ENCODE peak calls at places on chromosomes 12 and 14, in ten cellular contexts. V is MCF 10A, Y is psoas muscle, D is fibroblast of lung, X is type B pancreatic cell, M is progenitor cell of endocrine pancreas, Q is Panc1, S is WERI-Rb-1, P is brain microvascular endothelial cell, E is HFFc6. N is an unnamed sample.

GRCh38 chr14:35234007-35234406 is 58.2 kb upstream of the PSMA6 start:
- DNase-seq in S (no peak), M (no peak), Y (no peak), P (no peak), Q (no peak), D (no peak), E (peak; percentile 7), X (no peak), V (peak; percentile 62), N (no peak)

GRCh38 chr14:104132981-104133380 is 5.4 kb upstream of the KIF26A start:
- DNase-seq in P (no peak), S (peak; percentile 8), Q (no peak), E (no peak), Y (peak; percentile 31), V (no peak), D (no peak), M (no peak), X (no peak), N (no peak)

GRCh38 chr14:57254884-57255283 is 13.8 kb downstream of the EXOC5 start:
- DNase-seq in Y (no peak), M (no peak), P (no peak), Q (no peak), V (no peak), X (no peak), D (no peak), E (no peak), S (no peak), N (no peak)

GRCh38 chr12:43586646-43587245 is 34.7 kb upstream of the ADAMTS20 start:
- DNase-seq in S (peak; percentile 33), V (peak; percentile 73), M (no peak), Q (no peak), X (no peak), D (no peak), Y (no peak), E (no peak), P (no peak), N (no peak)

GRCh38 chr12:53122961-53123468 is 19.7 kb downstream of the SOAT2 start:
- DNase-seq in Q (no peak), V (no peak), X (peak; percentile 65), S (no peak), P (no peak), Y (no peak), D (no peak), E (no peak), M (no peak), N (no peak)

GRCh38 chr14:72089625-72090024 is 157.4 kb downstream of the RGS6 start:
- DNase-seq in P (no peak), S (no peak), X (no peak), E (no peak), Y (no peak), Q (no peak), M (no peak), V (no peak), D (no peak), N (no peak)

GRCh38 chr12:100858658-100859057 is 64.1 kb downstream of the ANO4 start:
- DNase-seq in S (no peak), D (no peak), X (no peak), E (no peak), Q (no peak), M (no peak), V (peak; percentile 5), Y (no peak), P (no peak), N (no peak)

GRCh38 chr12:15163001-15163400 is 58.2 kb downstream of the RERG start:
- DNase-seq in E (no peak), P (no peak), M (no peak), Y (no peak), V (peak; percentile 28), Q (no peak), X (no peak), S (no peak), D (no peak), N (no peak)

GRCh38 chr14:95348395-95349080 is 28.8 kb upstream of the CLMN start:
- DNase-seq in V (no peak), E (no peak), M (no peak), P (no peak), Y (no peak), X (no peak), S (peak; percentile 26), D (no peak), Q (no peak), N (no peak)

GRCh38 chr12:57779736-57780135 is 2.9 kb upstream of the TSFM start:
- DNase-seq in X (no peak), M (no peak), V (no peak), S (no peak), D (no peak), P (no peak), Y (no peak), E (peak; percentile 20), Q (no peak), N (no peak)

GRCh38 chr12:12072064-12072760 is 1.5 kb downstream of the BCL2L14 start:
- DNase-seq in S (no peak), Y (no peak), V (no peak), D (no peak), X (no peak), M (peak; percentile 36), Q (no peak), E (no peak), P (no peak), N (no peak)

GRCh38 chr14:104863131-104863862 is 1.8 kb upstream of the CEP170B start:
- DNase-seq in V (no peak), M (no peak), P (no peak), E (no peak), D (no peak), X (no peak), Q (no peak), S (no peak), Y (peak; percentile 40), N (no peak)

GRCh38 chr14:62889354-62889753 is 155.9 kb downstream of the KCNH5 start:
- DNase-seq in V (no peak), E (no peak), Y (no peak), X (no peak), Q (no peak), D (peak; percentile 5), S (no peak), M (no peak), P (no peak), N (no peak)

GRCh38 chr14:68195126-68195525 is 375.5 kb downstream of the RAD51B start:
- DNase-seq in S (no peak), Q (no peak), Y (no peak), M (no peak), D (no peak), V (no peak), P (no peak), X (no peak), E (no peak), N (no peak)

GRCh38 chr14:77104393-77104792 is 6.3 kb downstream of the CIPC start:
- DNase-seq in S (no peak), E (no peak), V (no peak), D (no peak), P (no peak), M (no peak), X (no peak), Y (no peak), Q (no peak), N (no peak)

GRCh38 chr12:2051700-2052625 is 824 bp upstream of the CACNA1C start:
- DNase-seq in Y (no peak), Q (no peak), P (no peak), M (no peak), X (no peak), S (no peak), E (no peak), V (no peak), D (no peak), N (no peak)

GRCh38 chr12:102811125-102811737 is 105.8 kb downstream of the PAH start:
- DNase-seq in V (peak; percentile 30), D (no peak), E (no peak), X (no peak), Y (peak; percentile 48), M (peak; percentile 31), S (peak; percentile 53), Q (peak; percentile 2), P (no peak), N (peak; percentile 34)
- TF ChIP-seq CTCF in V (peak; percentile 44), D (no peak), E (peak; percentile 73), X (peak; percentile 85), Y (peak; percentile 28), M (peak; percentile 87), S (peak; percentile 61), Q (peak; percentile 82), P (peak; percentile 52), N (peak; percentile 76)

DNA sequence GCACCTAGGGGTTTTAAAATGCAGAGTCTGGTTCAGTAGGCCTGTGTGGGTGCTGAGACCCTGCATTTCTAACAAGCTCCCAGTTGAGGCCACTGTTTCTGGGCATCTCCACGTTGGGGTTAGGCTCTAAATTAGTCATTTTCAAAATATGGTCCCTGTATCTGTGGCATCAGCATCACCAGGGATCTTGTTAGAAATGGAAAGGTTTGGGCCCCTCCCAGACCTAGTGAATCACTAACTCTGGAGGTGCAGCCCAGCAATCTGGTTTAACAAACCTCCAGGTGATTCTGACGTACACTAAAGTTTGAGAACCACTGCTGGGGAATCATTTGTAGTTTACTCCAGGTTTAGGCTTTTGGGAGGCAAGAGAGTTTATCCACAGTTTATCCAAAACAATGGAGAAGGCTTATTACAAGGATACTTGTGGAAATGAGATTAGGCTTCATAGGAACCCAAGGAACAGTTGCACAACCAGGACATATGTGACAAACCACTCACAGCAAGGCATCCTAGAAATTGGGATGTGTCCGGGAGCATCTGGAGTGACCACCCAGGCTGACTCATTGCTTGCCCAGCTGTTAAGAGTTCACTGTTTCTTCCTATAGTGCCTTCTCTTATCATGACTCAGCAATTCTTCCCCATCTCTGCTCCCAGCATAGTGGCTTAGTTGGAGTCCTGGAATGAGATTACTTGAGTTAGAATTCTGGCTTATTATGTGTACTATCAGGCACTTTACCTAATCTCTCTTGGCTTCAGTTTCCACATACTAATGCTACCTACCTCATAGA is 71.6 kb upstream of the STXBP6 start:
- DNase-seq in P (no peak), E (peak; percentile 88), V (no peak), D (peak; percentile 92), Y (no peak), S (no peak), X (no peak), M (no peak), Q (no peak), N (no peak)
- TF ChIP-seq CTCF in P (peak; percentile 10), E (peak; percentile 36), V (no peak), D (no peak), Y (no peak), S (no peak), X (no peak), M (no peak), Q (no peak), N (no peak)

DNA sequence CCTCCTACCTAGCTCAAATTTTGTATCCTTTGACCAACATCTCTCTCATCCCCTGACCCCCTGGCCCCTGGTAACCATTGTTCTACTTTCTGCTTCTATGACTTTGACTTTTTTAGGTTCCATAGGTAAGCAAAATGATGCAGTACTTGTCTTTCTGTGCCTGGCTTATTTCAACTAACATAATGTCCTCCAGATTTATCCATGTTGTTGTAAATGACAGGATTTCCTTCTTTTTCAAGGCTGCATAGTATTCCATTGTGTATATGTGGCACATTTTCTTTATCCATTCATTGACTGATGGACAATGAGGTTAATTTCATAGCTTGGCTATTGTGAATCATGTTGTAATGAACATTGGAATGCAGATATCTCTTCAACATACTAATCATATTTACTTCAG is 170.1 kb downstream of the DPY19L2 start:
- DNase-seq in Y (no peak), V (no peak), P (no peak), S (no peak), M (no peak), X (no peak), E (no peak), D (no peak), Q (no peak), N (no peak)
- TF ChIP-seq CTCF in Y (no peak), V (no peak), P (no peak), S (no peak), M (no peak), X (no peak), E (no peak), D (no peak), Q (no peak), N (no peak)

GRCh38 chr12:49298160-49298559 is 3.2 kb downstream of the PRPH start:
- DNase-seq in D (no peak), P (no peak), E (no peak), X (no peak), Q (no peak), S (no peak), V (no peak), M (no peak), Y (no peak), N (no peak)
- TF ChIP-seq CTCF in D (no peak), P (peak; percentile 31), E (peak; percentile 53), X (no peak), Q (peak; percentile 41), S (peak; percentile 10), V (no peak), M (peak; percentile 12), Y (no peak), N (no peak)

N was measured in neural crest cell.